ENCODE peak calls at places on chromosomes 1 and 21, in six cellular contexts. One of them, this sample, is unnamed.
A peak's percentile ranks its signal among the peaks of the same experiment; 100 is the strongest.

GRCh38 chr21:45845790-45846130 is 135.8 kb upstream of the COL6A1 start:
- DNase-seq in heart right ventricle: no peak
- DNase-seq in stomach: peak; percentile 5
- DNase-seq in breast epithelium: no peak
- DNase-seq in uterus: no peak
- DNase-seq in endothelial cell of umbilical vein: no peak
- DNase-seq in this sample: no peak

GRCh38 chr1:151716771-151717631 is at the start of gene CELF3:
- DNase-seq in heart right ventricle: no peak
- DNase-seq in stomach: no peak
- DNase-seq in breast epithelium: no peak
- DNase-seq in uterus: no peak
- DNase-seq in endothelial cell of umbilical vein: no peak
- DNase-seq in this sample: no peak

GRCh38 chr1:65068202-65069011 is 79.6 kb upstream of the AK4 start:
- DNase-seq in heart right ventricle: no peak
- DNase-seq in stomach: no peak
- DNase-seq in breast epithelium: no peak
- DNase-seq in uterus: peak; percentile 29
- DNase-seq in endothelial cell of umbilical vein: peak; percentile 62
- DNase-seq in this sample: no peak

GRCh38 chr1:213231795-213232231 is 180.8 kb downstream of the RPS6KC1 start:
- DNase-seq in heart right ventricle: no peak
- DNase-seq in stomach: no peak
- DNase-seq in breast epithelium: no peak
- DNase-seq in uterus: no peak
- DNase-seq in endothelial cell of umbilical vein: no peak
- DNase-seq in this sample: no peak

GRCh38 chr1:8660455-8660854 is 157.0 kb downstream of the RERE start:
- DNase-seq in heart right ventricle: peak; percentile 30
- DNase-seq in stomach: no peak
- DNase-seq in breast epithelium: no peak
- DNase-seq in uterus: peak; percentile 71
- DNase-seq in endothelial cell of umbilical vein: peak; percentile 92
- DNase-seq in this sample: no peak

GRCh38 chr1:201714542-201715276 is 114.2 kb upstream of the IPO9 start:
- DNase-seq in heart right ventricle: peak; percentile 60
- DNase-seq in stomach: peak; percentile 70
- DNase-seq in breast epithelium: no peak
- DNase-seq in uterus: peak; percentile 97
- DNase-seq in endothelial cell of umbilical vein: peak; percentile 91
- DNase-seq in this sample: peak; percentile 99

GRCh38 chr1:93569479-93569878 is 112.2 kb downstream of the BCAR3 start:
- DNase-seq in heart right ventricle: no peak
- DNase-seq in stomach: no peak
- DNase-seq in breast epithelium: no peak
- DNase-seq in uterus: no peak
- DNase-seq in endothelial cell of umbilical vein: no peak
- DNase-seq in this sample: no peak

GRCh38 chr21:45748593-45748992 is 105.1 kb downstream of the PCBP3 start:
- DNase-seq in heart right ventricle: no peak
- DNase-seq in stomach: no peak
- DNase-seq in breast epithelium: peak; percentile 41
- DNase-seq in uterus: no peak
- DNase-seq in endothelial cell of umbilical vein: no peak
- DNase-seq in this sample: no peak

GRCh38 chr1:160658956-160659255 is 12.1 kb upstream of the SLAMF1 start:
- DNase-seq in heart right ventricle: no peak
- DNase-seq in stomach: no peak
- DNase-seq in breast epithelium: no peak
- DNase-seq in uterus: no peak
- DNase-seq in endothelial cell of umbilical vein: no peak
- DNase-seq in this sample: no peak

GRCh38 chr1:162552684-162553252 is 8.8 kb upstream of the UAP1 start:
- DNase-seq in heart right ventricle: no peak
- DNase-seq in stomach: no peak
- DNase-seq in breast epithelium: no peak
- DNase-seq in uterus: no peak
- DNase-seq in endothelial cell of umbilical vein: no peak
- DNase-seq in this sample: no peak

GRCh38 chr1:179036844-179037465 is 11.3 kb downstream of the FAM20B start:
- DNase-seq in heart right ventricle: no peak
- DNase-seq in stomach: no peak
- DNase-seq in breast epithelium: no peak
- DNase-seq in uterus: no peak
- DNase-seq in endothelial cell of umbilical vein: peak; percentile 32
- DNase-seq in this sample: no peak

GRCh38 chr1:38344705-38345104 is 298.1 kb upstream of the POU3F1 start:
- DNase-seq in heart right ventricle: no peak
- DNase-seq in stomach: no peak
- DNase-seq in breast epithelium: no peak
- DNase-seq in uterus: no peak
- DNase-seq in endothelial cell of umbilical vein: no peak
- DNase-seq in this sample: no peak

GRCh38 chr1:94884101-94884875 is 42.6 kb downstream of the CNN3 start:
- DNase-seq in heart right ventricle: no peak
- DNase-seq in stomach: peak; percentile 34
- DNase-seq in breast epithelium: peak; percentile 84
- DNase-seq in uterus: peak; percentile 49
- DNase-seq in endothelial cell of umbilical vein: no peak
- DNase-seq in this sample: no peak

GRCh38 chr1:19476440-19477190 is 8.7 kb downstream of the CAPZB start:
- DNase-seq in heart right ventricle: no peak
- DNase-seq in stomach: no peak
- DNase-seq in breast epithelium: no peak
- DNase-seq in uterus: no peak
- DNase-seq in endothelial cell of umbilical vein: peak; percentile 97
- DNase-seq in this sample: peak; percentile 67

GRCh38 chr1:205346956-205347574 is 9.7 kb downstream of the KLHDC8A start:
- DNase-seq in heart right ventricle: no peak
- DNase-seq in stomach: no peak
- DNase-seq in breast epithelium: no peak
- DNase-seq in uterus: no peak
- DNase-seq in endothelial cell of umbilical vein: no peak
- DNase-seq in this sample: no peak

GRCh38 chr1:235881930-235882700 is 15.4 kb upstream of the LYST start:
- DNase-seq in heart right ventricle: no peak
- DNase-seq in stomach: no peak
- DNase-seq in breast epithelium: no peak
- DNase-seq in uterus: no peak
- DNase-seq in endothelial cell of umbilical vein: no peak
- DNase-seq in this sample: no peak

GRCh38 chr1:107432108-107432507 is 291.3 kb downstream of the NTNG1 start:
- DNase-seq in heart right ventricle: no peak
- DNase-seq in stomach: no peak
- DNase-seq in breast epithelium: no peak
- DNase-seq in uterus: no peak
- DNase-seq in endothelial cell of umbilical vein: no peak
- DNase-seq in this sample: no peak

GRCh38 chr21:45995686-45996179 is 14.2 kb downstream of the COL6A1 start:
- DNase-seq in heart right ventricle: no peak
- DNase-seq in stomach: peak; percentile 19
- DNase-seq in breast epithelium: peak; percentile 49
- DNase-seq in uterus: peak; percentile 44
- DNase-seq in endothelial cell of umbilical vein: no peak
- DNase-seq in this sample: no peak

GRCh38 chr1:161730050-161730564 is 8.8 kb downstream of the FCRLB start:
- DNase-seq in heart right ventricle: no peak
- DNase-seq in stomach: no peak
- DNase-seq in breast epithelium: no peak
- DNase-seq in uterus: no peak
- DNase-seq in endothelial cell of umbilical vein: peak; percentile 39
- DNase-seq in this sample: no peak

GRCh38 chr1:187641463-187641862 is 812.7 kb downstream of the PLA2G4A start:
- DNase-seq in heart right ventricle: no peak
- DNase-seq in stomach: no peak
- DNase-seq in breast epithelium: no peak
- DNase-seq in uterus: no peak
- DNase-seq in endothelial cell of umbilical vein: no peak
- DNase-seq in this sample: no peak

GRCh38 chr1:9321480-9321849 is 28.8 kb downstream of the SPSB1 start:
- DNase-seq in heart right ventricle: no peak
- DNase-seq in stomach: no peak
- DNase-seq in breast epithelium: no peak
- DNase-seq in uterus: peak; percentile 60
- DNase-seq in endothelial cell of umbilical vein: no peak
- DNase-seq in this sample: no peak

GRCh38 chr21:34075760-34076159 is 2.4 kb downstream of the MRPS6 start:
- DNase-seq in heart right ventricle: no peak
- DNase-seq in stomach: no peak
- DNase-seq in breast epithelium: no peak
- DNase-seq in uterus: no peak
- DNase-seq in endothelial cell of umbilical vein: no peak
- DNase-seq in this sample: no peak
- H3K9me3 ChIP-seq in heart right ventricle: no peaks in the 10 kb centered on the region
- H3K9me3 ChIP-seq in stomach: no peaks in the 10 kb centered on the region
- H3K9me3 ChIP-seq in breast epithelium: no peaks in the 10 kb centered on the region
- H3K9me3 ChIP-seq in uterus: no peaks in the 10 kb centered on the region
- H3K9me3 ChIP-seq in endothelial cell of umbilical vein: no peaks in the 10 kb centered on the region
- H3K9me3 ChIP-seq in this sample: no peaks in the 10 kb centered on the region

DNA sequence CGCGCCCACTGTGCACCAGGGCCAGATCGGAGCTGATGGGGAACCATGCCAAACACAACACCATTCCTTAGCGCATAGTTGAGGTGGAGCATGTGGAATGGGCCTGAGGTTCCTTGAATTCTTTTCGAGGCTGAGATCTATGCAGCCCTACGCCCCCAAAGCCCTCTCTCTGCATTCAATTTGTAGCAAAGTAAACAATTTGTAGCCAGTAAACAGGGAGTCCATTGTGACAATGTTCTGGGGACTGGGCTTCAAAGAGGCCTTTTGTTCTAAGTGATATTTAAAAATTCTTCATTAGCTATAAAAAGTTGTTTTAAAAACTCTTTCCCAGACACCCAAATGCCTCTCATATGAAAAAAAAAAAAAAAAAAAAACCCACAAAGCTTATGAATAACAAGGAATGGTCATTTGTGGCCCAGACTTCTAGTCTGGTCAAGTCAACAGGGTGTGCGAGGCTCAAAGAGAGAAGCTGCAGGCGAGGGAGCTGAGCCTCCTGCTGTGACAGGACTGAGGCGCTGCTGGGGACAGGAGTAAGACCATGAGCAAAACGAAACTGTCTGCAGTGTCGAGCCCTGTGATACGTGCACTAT is 30.6 kb upstream of the KCNE2 start:
- DNase-seq in heart right ventricle: no peak
- DNase-seq in stomach: no peak
- DNase-seq in breast epithelium: no peak
- DNase-seq in uterus: no peak
- DNase-seq in endothelial cell of umbilical vein: no peak
- DNase-seq in this sample: no peak
- H3K4me3 ChIP-seq in heart right ventricle: no peak overlapping the region
- H3K4me3 ChIP-seq in stomach: no peak overlapping the region
- H3K4me3 ChIP-seq in breast epithelium: no peak overlapping the region
- H3K4me3 ChIP-seq in uterus: no peak overlapping the region
- H3K4me3 ChIP-seq in endothelial cell of umbilical vein: no peak overlapping the region
- H3K4me3 ChIP-seq in this sample: no peak overlapping the region

GRCh38 chr1:51969038-51969705 is 21.3 kb downstream of the RAB3B start:
- DNase-seq in heart right ventricle: no peak
- DNase-seq in stomach: no peak
- DNase-seq in breast epithelium: no peak
- DNase-seq in uterus: no peak
- DNase-seq in endothelial cell of umbilical vein: no peak
- DNase-seq in this sample: no peak
- H3K36me3 ChIP-seq in heart right ventricle: no peaks in the 10 kb centered on the region
- H3K36me3 ChIP-seq in stomach: no peaks in the 10 kb centered on the region
- H3K36me3 ChIP-seq in breast epithelium: no peaks in the 10 kb centered on the region
- H3K36me3 ChIP-seq in uterus: no peaks in the 10 kb centered on the region
- H3K36me3 ChIP-seq in endothelial cell of umbilical vein: no peaks in the 10 kb centered on the region
- H3K36me3 ChIP-seq in this sample: no peaks in the 10 kb centered on the region

DNA sequence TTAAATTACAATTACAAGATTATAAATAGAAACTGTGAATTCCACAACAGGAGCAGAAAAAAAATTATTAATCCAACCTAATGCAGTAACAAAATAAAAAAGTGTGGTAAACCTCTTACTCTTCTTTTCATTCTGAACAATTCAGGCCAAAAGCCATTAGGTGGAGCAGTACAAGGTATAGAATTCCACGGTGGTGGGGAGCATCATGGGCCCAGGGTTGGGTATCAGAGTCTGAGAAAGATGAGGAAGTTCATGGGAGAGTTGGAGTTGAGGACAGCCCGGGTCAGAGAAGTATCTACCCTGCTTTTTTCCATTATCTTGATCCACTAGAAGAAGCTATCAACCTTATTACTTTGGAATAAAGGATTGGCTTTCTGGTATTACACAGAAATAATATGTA is 586.9 kb downstream of the AGBL4 start:
- DNase-seq in heart right ventricle: no peak
- DNase-seq in stomach: no peak
- DNase-seq in breast epithelium: no peak
- DNase-seq in uterus: no peak
- DNase-seq in endothelial cell of umbilical vein: no peak
- DNase-seq in this sample: no peak
- H3K9me3 ChIP-seq in heart right ventricle: peaks cover 24% of the 10 kb centered on the region
- H3K9me3 ChIP-seq in stomach: peaks cover 31% of the 10 kb centered on the region
- H3K9me3 ChIP-seq in breast epithelium: peaks cover 21% of the 10 kb centered on the region
- H3K9me3 ChIP-seq in uterus: peaks cover 4% of the 10 kb centered on the region
- H3K9me3 ChIP-seq in endothelial cell of umbilical vein: peaks cover 2% of the 10 kb centered on the region
- H3K9me3 ChIP-seq in this sample: peaks cover 5% of the 10 kb centered on the region

GRCh38 chr1:34192621-34193020 is 15.9 kb downstream of the C1orf94 start:
- DNase-seq in heart right ventricle: no peak
- DNase-seq in stomach: no peak
- DNase-seq in breast epithelium: no peak
- DNase-seq in uterus: no peak
- DNase-seq in endothelial cell of umbilical vein: no peak
- DNase-seq in this sample: no peak

GRCh38 chr1:34186741-34187494 is 10.2 kb downstream of the C1orf94 start:
- DNase-seq in heart right ventricle: no peak
- DNase-seq in stomach: no peak
- DNase-seq in breast epithelium: no peak
- DNase-seq in uterus: no peak
- DNase-seq in endothelial cell of umbilical vein: no peak
- DNase-seq in this sample: no peak

GRCh38 chr1:34188985-34189384 is 12.3 kb downstream of the C1orf94 start:
- DNase-seq in heart right ventricle: no peak
- DNase-seq in stomach: no peak
- DNase-seq in breast epithelium: no peak
- DNase-seq in uterus: no peak
- DNase-seq in endothelial cell of umbilical vein: no peak
- DNase-seq in this sample: no peak

GRCh38 chr1:34190692-34191091 is 14.0 kb downstream of the C1orf94 start:
- DNase-seq in heart right ventricle: no peak
- DNase-seq in stomach: no peak
- DNase-seq in breast epithelium: no peak
- DNase-seq in uterus: no peak
- DNase-seq in endothelial cell of umbilical vein: no peak
- DNase-seq in this sample: no peak

DNA sequence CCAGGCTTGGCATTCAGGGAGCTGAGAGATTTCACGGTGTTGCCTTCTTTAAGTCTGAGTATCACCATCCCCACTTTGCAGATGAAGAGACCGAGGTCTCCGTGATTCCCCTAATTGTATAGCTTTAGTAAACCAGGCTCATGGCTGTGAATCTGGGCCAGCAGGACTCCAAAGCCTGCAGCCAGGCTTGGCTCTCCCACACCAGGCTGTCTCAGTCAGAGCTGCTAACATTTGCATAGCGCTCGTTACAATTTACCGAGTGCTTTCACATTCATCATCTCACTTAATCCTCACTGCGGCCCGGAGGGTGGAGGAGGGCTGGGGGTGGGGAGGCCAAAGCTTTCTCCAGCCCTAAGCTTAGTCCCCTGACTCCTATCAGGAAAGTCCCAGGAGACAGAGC is 11.7 kb downstream of the C1orf94 start:
- DNase-seq in heart right ventricle: no peak
- DNase-seq in stomach: no peak
- DNase-seq in breast epithelium: no peak
- DNase-seq in uterus: no peak
- DNase-seq in endothelial cell of umbilical vein: no peak
- DNase-seq in this sample: no peak
- H3K4me3 ChIP-seq in heart right ventricle: no peak overlapping the region
- H3K4me3 ChIP-seq in stomach: no peak overlapping the region
- H3K4me3 ChIP-seq in breast epithelium: no peak overlapping the region
- H3K4me3 ChIP-seq in uterus: no peak overlapping the region
- H3K4me3 ChIP-seq in endothelial cell of umbilical vein: no peak overlapping the region
- H3K4me3 ChIP-seq in this sample: no peak overlapping the region

This sample was measured in ascending aorta.